ENCODE peak calls at places on chromosomes 2 and 18, in nine cellular contexts. V, T, U, O, D, N, Y, J and S are unnamed samples.

GRCh38 chr2:236566596-236566995 is 3.0 kb upstream of the ACKR3 start:
- DNase-seq in O (no peak), N (no peak), D (no peak), J (no peak), T (no peak), V (no peak), U (no peak), Y (no peak), S (no peak)

GRCh38 chr18:80190311-80190710 is 57.0 kb downstream of the PARD6G start:
- DNase-seq in J (no peak), Y (no peak), D (no peak), U (no peak), V (no peak), N (no peak), O (no peak), T (no peak), S (no peak)

GRCh38 chr2:237290249-237290648 is 123.7 kb downstream of the COL6A3 start:
- DNase-seq in D (no peak), O (peak; percentile 94), T (no peak), N (peak; percentile 92), V (peak; percentile 77), U (peak; percentile 87), Y (peak; percentile 95), J (no peak), S (peak; percentile 94)

GRCh38 chr2:113854970-113855740 is 34.7 kb upstream of the ACTR3 start:
- DNase-seq in Y (no peak), T (no peak), V (no peak), U (no peak), O (no peak), N (no peak), J (no peak), D (no peak), S (no peak)

GRCh38 chr2:80073134-80073561 is 231.4 kb downstream of the LRRTM1 start:
- DNase-seq in D (peak; percentile 25), J (peak; percentile 68), Y (no peak), V (no peak), N (peak; percentile 74), O (no peak), T (no peak), U (no peak), S (peak; percentile 2)

GRCh38 chr2:175552902-175553301 is 371.4 kb upstream of the ATP5MC3 start:
- DNase-seq in U (no peak), J (no peak), V (no peak), O (no peak), N (no peak), T (no peak), D (no peak), Y (no peak), S (no peak)

GRCh38 chr2:75560768-75561565 is at the start of gene EVA1A:
- DNase-seq in V (no peak), N (peak; percentile 74), D (peak; percentile 84), U (peak; percentile 44), J (peak; percentile 82), Y (no peak), T (no peak), O (no peak), S (peak; percentile 87)

GRCh38 chr2:111219285-111219684 is 98.6 kb downstream of the BCL2L11 start:
- DNase-seq in T (no peak), V (no peak), U (no peak), N (no peak), O (no peak), D (peak; percentile 69), Y (no peak), J (no peak), S (no peak)

GRCh38 chr2:27191107-27191829 is 20.6 kb upstream of the ATRAID start:
- DNase-seq in N (peak; percentile 88), T (no peak), J (peak; percentile 87), U (peak; percentile 63), V (peak; percentile 53), Y (no peak), D (no peak), O (no peak), S (peak; percentile 39)

DNA sequence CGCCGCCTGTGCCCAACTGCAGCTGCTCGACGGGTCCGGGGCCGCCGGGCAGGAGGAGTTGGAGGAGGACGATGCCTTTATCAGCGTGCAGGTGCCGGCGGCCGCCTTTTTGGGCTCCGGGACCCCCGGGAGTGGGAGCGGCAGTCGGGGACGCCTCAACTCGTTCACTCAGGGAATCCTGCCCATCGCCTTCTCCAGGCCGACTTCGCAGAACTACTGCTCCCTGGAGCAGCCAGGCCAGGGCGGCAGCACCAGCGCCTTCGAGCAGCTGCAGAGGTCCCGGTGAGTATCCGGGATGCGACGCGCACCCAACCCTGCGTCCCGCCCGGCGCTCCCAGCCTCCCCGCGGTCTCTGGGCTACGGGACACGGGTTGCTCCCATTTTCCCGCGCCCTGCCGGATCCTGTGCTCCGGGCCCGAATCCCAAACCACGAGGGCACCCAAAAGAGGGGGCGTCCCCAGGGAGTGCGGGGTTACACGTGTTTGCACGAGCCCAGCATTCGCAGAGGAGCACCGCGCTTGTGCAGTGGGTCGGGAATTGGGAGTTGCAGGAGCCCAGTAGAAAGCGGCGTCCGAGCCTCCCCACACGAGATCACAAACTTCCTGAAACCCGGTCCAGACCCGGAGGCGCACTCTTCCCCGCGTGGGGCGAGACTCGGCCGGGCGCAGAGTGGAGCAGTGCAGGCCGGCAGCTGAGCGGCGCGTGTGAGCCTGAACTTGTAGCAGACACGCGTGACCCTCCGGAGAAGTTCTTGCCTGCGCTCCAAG is 1.2 kb downstream of the CABLES1 start:
- DNase-seq in D (peak; percentile 32), O (peak; percentile 66), U (peak; percentile 61), V (no peak), N (peak; percentile 35), Y (peak; percentile 85), T (no peak), J (peak; percentile 37), S (peak; percentile 31)
- H3K4me3 ChIP-seq in D (peak overlapping the region; percentile 70), O (peak overlapping the region; percentile 72), U (peak overlapping the region; percentile 56), V (peak overlapping the region; percentile 63), N (peak overlapping the region; percentile 70), Y (peak overlapping the region; percentile 59), T (no peak overlapping the region), J (peak overlapping the region; percentile 74), S (peak overlapping the region; percentile 58)

GRCh38 chr2:196170202-196170680 is 1.1 kb downstream of the STK17B start:
- DNase-seq in N (peak; percentile 63), O (no peak), Y (no peak), U (no peak), T (peak; percentile 26), J (peak; percentile 75), V (peak; percentile 56), D (peak; percentile 64), S (peak; percentile 46)

GRCh38 chr2:196169521-196169920 is 1.9 kb downstream of the STK17B start:
- DNase-seq in Y (no peak), U (no peak), O (no peak), J (no peak), D (peak; percentile 9), V (no peak), N (no peak), T (no peak), S (no peak)

GRCh38 chr2:196166876-196167275 is 4.5 kb downstream of the STK17B start:
- DNase-seq in J (peak; percentile 92), Y (no peak), T (no peak), V (no peak), D (peak; percentile 86), O (no peak), U (no peak), N (peak; percentile 61), S (peak; percentile 7)

GRCh38 chr2:196167666-196168065 is 3.7 kb downstream of the STK17B start:
- DNase-seq in U (no peak), V (no peak), T (no peak), D (no peak), J (peak; percentile 52), O (no peak), N (no peak), Y (no peak), S (no peak)

GRCh38 chr2:196168181-196168580 is 3.2 kb downstream of the STK17B start:
- DNase-seq in U (no peak), N (peak; percentile 16), V (no peak), D (peak; percentile 49), J (peak; percentile 55), Y (no peak), T (no peak), O (no peak), S (peak; percentile 79)
- H3K4me3 ChIP-seq in U (no peak overlapping the region), N (no peak overlapping the region), V (no peak overlapping the region), D (peak overlapping the region; percentile 38), J (peak overlapping the region; percentile 87), Y (peak overlapping the region; percentile 98), T (peak overlapping the region; percentile 88), O (peak overlapping the region; percentile 2), S (peak overlapping the region; percentile 94)

GRCh38 chr2:26018184-26018716 is 15.6 kb upstream of the RAB10 start:
- DNase-seq in V (peak; percentile 84), J (peak; percentile 93), T (no peak), Y (peak; percentile 90), D (peak; percentile 82), N (peak; percentile 88), O (peak; percentile 92), U (peak; percentile 77), S (peak; percentile 97)
- H3K4me3 ChIP-seq in V (no peak overlapping the region), J (no peak overlapping the region), T (no peak overlapping the region), Y (no peak overlapping the region), D (no peak overlapping the region), N (no peak overlapping the region), O (no peak overlapping the region), U (no peak overlapping the region), S (no peak overlapping the region)

GRCh38 chr2:189574793-189575475 is 5.7 kb downstream of the SLC40A1 start:
- DNase-seq in N (no peak), D (no peak), U (no peak), J (no peak), O (no peak), T (no peak), V (no peak), Y (no peak), S (no peak)
- H3K4me3 ChIP-seq in N (no peak overlapping the region), D (no peak overlapping the region), U (peak overlapping the region; percentile 68), J (no peak overlapping the region), O (peak overlapping the region; percentile 82), T (no peak overlapping the region), V (no peak overlapping the region), Y (peak overlapping the region; percentile 68), S (no peak overlapping the region)

GRCh38 chr18:22915337-22915736 is 17.8 kb upstream of the RBBP8 start:
- DNase-seq in N (no peak), Y (no peak), V (no peak), T (no peak), D (no peak), J (no peak), O (no peak), U (no peak), S (no peak)
- H3K4me3 ChIP-seq in N (no peak overlapping the region), Y (no peak overlapping the region), V (no peak overlapping the region), T (no peak overlapping the region), D (no peak overlapping the region), J (no peak overlapping the region), O (no peak overlapping the region), U (no peak overlapping the region), S (no peak overlapping the region)

GRCh38 chr2:43898958-43899346 is 60.2 kb downstream of the ABCG8 start:
- DNase-seq in V (no peak), U (no peak), O (no peak), N (no peak), D (no peak), J (peak; percentile 39), T (no peak), Y (no peak), S (no peak)

GRCh38 chr2:43898134-43898957 is 59.6 kb downstream of the ABCG8 start:
- DNase-seq in J (peak; percentile 71), T (no peak), Y (no peak), D (no peak), U (no peak), N (peak; percentile 4), V (no peak), O (no peak), S (no peak)

GRCh38 chr2:43899589-43899988 is 60.8 kb downstream of the ABCG8 start:
- DNase-seq in U (no peak), Y (no peak), O (no peak), T (no peak), V (no peak), N (no peak), D (no peak), J (peak; percentile 48), S (no peak)

GRCh38 chr2:43894743-43895142 is 56.0 kb downstream of the ABCG8 start:
- DNase-seq in V (no peak), T (no peak), D (no peak), U (no peak), J (no peak), O (no peak), N (no peak), Y (no peak), S (no peak)

GRCh38 chr2:43897492-43897891 is 58.7 kb downstream of the ABCG8 start:
- DNase-seq in J (no peak), Y (no peak), N (no peak), O (no peak), D (no peak), U (no peak), T (no peak), V (no peak), S (no peak)
- H3K4me3 ChIP-seq in J (no peak overlapping the region), Y (no peak overlapping the region), N (no peak overlapping the region), O (no peak overlapping the region), D (no peak overlapping the region), U (no peak overlapping the region), T (no peak overlapping the region), V (no peak overlapping the region), S (no peak overlapping the region)